ENCODE peak calls at places on chromosome 22, in seven cellular contexts. B is tibial nerve, V is K562, G is ovary, F is suprapubic skin, Z is H1, A is GM12878. M is an unnamed sample. For H3K27me3, the result is how much of the 10 kb centered on the place peaks cover.

GRCh38 chr22:47563406-47564157 is 801.1 kb downstream of the TBC1D22A start:
- DNase-seq in A (no peak), G (no peak), Z (no peak), B (no peak), V (no peak), F (peak), M (no peak)

GRCh38 chr22:37571258-37571991 is 8.5 kb downstream of the LGALS2 start:
- DNase-seq in F (no peak), Z (no peak), G (no peak), B (no peak), V (no peak), A (no peak), M (no peak)

GRCh38 chr22:36873614-36874308 is 13.0 kb downstream of the NCF4 start:
- DNase-seq in F (no peak), G (no peak), V (peak), Z (no peak), B (peak), A (peak), M (no peak)

GRCh38 chr22:24189249-24190158 is 8.2 kb downstream of the SUSD2 start:
- DNase-seq in G (peak), V (peak), A (no peak), F (no peak), Z (peak), B (peak), M (peak)

GRCh38 chr22:47132428-47132825 is 370.0 kb downstream of the TBC1D22A start:
- DNase-seq in B (no peak), F (no peak), A (no peak), Z (no peak), G (no peak), V (no peak), M (no peak)

GRCh38 chr22:48885919-48886305 is 941.8 kb downstream of the BRD1 start:
- DNase-seq in A (no peak), Z (no peak), B (no peak), G (peak), F (peak), V (no peak), M (peak)

GRCh38 chr22:31625661-31626426 is 36.2 kb downstream of the PISD start:
- DNase-seq in Z (no peak), F (no peak), G (peak), V (peak), B (peak), A (no peak), M (peak)

GRCh38 chr22:38446018-38446601 is 8.9 kb downstream of the KCNJ4 start:
- DNase-seq in F (no peak), V (no peak), B (no peak), A (no peak), G (no peak), Z (no peak), M (no peak)

GRCh38 chr22:48825802-48826520 is 1001.7 kb downstream of the BRD1 start:
- DNase-seq in V (no peak), Z (no peak), G (no peak), A (no peak), F (peak), B (no peak), M (no peak)

GRCh38 chr22:24401824-24402434 is 25.5 kb upstream of the ADORA2A start:
- DNase-seq in F (no peak), A (no peak), B (no peak), V (no peak), Z (no peak), G (no peak), M (no peak)

GRCh38 chr22:20761536-20761935 is 12.4 kb upstream of the SERPIND1 start:
- DNase-seq in Z (no peak), G (no peak), A (no peak), V (no peak), F (no peak), B (no peak), M (no peak)

GRCh38 chr22:29166180-29166579 is 39.5 kb upstream of the EMID1 start:
- DNase-seq in V (no peak), F (no peak), G (no peak), B (no peak), A (no peak), Z (no peak), M (peak)
- H3K27me3 ChIP-seq in V (under half), F (under half), G (under half), B (under half), A (under half), Z (under half), M (under half)

GRCh38 chr22:41261541-41262249 is 21.0 kb upstream of the CHADL start:
- DNase-seq in F (no peak), V (no peak), Z (no peak), G (no peak), B (no peak), A (no peak), M (no peak)
- TF ChIP-seq EP300 in F (no peak), V (no peak), Z (no peak), G (no peak), B (no peak), A (no peak), M (no peak)

GRCh38 chr22:45708145-45708544 is 36.5 kb downstream of the ATXN10 start:
- DNase-seq in F (no peak), B (no peak), G (no peak), A (no peak), Z (no peak), V (no peak), M (no peak)

GRCh38 chr22:45710469-45710868 is 38.8 kb downstream of the ATXN10 start:
- DNase-seq in G (no peak), V (no peak), Z (no peak), F (no peak), B (no peak), A (no peak), M (no peak)

GRCh38 chr22:45709004-45709739 is 37.5 kb downstream of the ATXN10 start:
- DNase-seq in Z (no peak), F (no peak), A (no peak), B (no peak), G (no peak), V (no peak), M (no peak)

GRCh38 chr22:45707605-45708004 is 36.0 kb downstream of the ATXN10 start:
- DNase-seq in A (no peak), V (no peak), Z (no peak), G (no peak), F (no peak), B (no peak), M (no peak)

DNA sequence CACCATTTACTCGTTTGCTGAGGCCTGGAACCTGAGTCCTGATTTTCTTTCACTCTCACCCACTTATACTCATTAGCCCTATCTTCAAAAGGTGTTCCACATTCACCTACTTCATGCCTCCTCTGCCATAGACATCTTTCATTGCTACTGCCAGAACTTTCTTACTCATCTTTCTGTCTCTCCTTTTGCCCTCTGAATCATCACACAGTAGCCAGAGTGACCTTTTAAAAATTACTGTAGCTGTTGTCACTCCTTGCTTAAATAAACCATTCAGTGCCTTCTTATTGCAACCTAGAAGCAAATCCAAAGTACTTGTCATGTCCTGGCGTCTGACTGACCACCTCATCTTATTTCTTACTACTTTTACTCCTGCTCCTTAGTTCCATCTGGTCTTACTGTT is 38.2 kb downstream of the ATXN10 start:
- DNase-seq in B (no peak), Z (no peak), F (no peak), V (no peak), A (no peak), G (no peak), M (no peak)
- H3K27ac ChIP-seq in B (no peak), Z (no peak), F (no peak), V (no peak), A (no peak), G (no peak), M (peak)

DNA sequence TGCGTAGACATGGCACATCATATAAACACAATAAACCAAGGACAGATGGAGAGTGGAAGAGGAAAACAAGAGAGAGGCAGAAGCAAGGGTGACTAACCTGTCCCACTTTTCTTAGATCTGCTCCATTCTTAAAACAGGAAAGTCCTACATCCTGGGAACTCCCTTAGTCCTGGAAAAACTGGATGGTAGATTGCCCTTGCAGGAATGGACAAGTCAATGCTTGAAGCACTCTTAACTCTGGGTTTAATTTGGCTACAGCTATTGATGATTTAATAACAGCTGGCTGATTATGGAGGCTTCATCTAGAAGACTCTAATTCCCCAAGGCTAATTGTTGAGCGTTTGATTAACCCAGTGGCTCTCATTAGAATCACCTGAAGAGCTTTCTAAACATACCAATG is 258.8 kb downstream of the MIAT start:
- DNase-seq in F (no peak), G (no peak), V (no peak), B (no peak), A (no peak), Z (no peak), M (no peak)
- H3K27me3 ChIP-seq in F (under half), G (under half), V (under half), B (under half), A (under half), Z (under half), M (under half)

GRCh38 chr22:30289126-30289979 is at the start of gene CASTOR1:
- DNase-seq in G (peak), F (peak), A (no peak), B (peak), Z (peak), V (peak), M (peak)

GRCh38 chr22:30291334-30291892 is 2.1 kb upstream of the CASTOR1 start:
- DNase-seq in Z (no peak), V (no peak), A (no peak), B (no peak), G (no peak), F (no peak), M (no peak)

GRCh38 chr22:30290318-30290678 is 993 bp upstream of the CASTOR1 start:
- DNase-seq in V (no peak), G (peak), A (no peak), Z (no peak), B (no peak), F (no peak), M (no peak)

GRCh38 chr22:30289980-30290313 is 642 bp upstream of the CASTOR1 start:
- DNase-seq in A (no peak), B (no peak), G (no peak), F (no peak), Z (no peak), V (no peak), M (no peak)

DNA sequence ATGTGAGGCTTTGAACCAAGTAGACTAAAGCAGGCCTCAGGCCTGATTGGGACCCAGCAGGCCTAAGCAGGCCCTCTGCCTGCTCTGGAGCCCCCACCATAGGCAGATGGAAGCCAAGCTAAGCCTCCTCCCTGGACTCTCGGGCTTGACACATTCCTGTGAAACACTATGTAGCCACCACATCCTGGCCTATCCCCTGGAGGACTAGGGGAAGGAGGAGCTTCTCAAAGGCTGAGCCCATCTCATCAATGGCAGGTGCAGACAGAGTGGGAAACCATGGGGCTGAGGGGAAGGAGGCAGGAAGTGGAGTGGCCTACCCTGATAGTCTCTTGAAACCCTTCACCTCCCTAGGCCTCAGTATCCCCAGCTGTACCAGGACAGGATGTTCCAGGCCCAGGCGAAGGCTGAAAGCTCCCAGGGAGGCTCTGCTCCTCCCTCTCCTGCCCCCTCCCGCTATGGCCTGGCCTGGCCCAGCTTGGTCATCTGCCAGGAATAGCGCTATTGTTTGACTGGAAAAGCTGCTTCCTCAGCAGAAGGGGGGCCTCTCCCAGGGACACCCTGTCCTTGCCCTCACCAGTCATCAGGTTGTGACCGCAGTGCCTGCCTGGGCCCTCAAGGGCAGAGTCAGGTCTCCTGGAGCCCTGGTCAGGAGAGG is 1.5 kb upstream of the CASTOR1 start:
- DNase-seq in B (peak), Z (no peak), G (peak), F (peak), A (no peak), V (no peak), M (peak)
- TF ChIP-seq EP300 in B (peak), Z (no peak), G (peak), F (peak), A (no peak), V (no peak), M (no peak)

DNA sequence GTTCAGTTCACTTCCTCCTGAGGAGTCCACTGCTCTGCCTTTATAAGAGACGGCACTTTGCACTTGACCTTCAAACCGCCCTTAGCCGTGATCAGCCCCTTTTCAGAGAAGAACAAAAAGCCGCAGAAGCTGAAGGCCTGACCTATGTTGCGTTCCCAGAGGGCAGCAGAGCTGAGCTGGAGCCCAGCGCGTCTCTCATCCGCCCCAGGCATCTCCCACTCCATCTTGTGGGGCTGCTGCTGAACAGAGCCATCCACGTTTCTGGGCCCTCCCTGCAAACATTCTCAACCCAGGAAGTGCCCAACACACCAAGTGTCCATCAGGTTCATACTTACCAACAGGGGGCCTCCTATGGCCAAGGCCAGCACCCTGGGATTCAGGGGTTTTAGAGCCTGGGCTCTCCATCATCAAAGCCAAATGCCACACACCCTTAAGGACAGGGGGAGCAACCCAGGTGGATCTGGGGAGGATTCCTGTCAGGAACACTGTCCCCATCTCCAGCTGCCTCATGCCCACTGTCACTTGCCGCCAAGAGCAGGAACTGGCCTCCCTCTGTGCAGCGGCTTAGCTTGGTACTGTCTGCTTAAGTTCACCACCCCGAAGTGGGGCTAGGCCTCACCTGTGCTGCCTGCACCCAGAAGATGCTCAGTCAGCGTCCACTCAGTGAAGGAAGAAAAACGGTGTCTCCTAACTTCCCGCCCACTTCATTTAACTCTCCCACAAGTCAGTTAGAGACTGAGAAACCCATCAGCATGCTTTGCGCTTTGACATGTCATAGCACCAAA is 16.0 kb upstream of the EFCAB6 start:
- DNase-seq in F (peak), Z (no peak), V (no peak), A (no peak), B (no peak), G (no peak), M (peak)
- H3K27ac ChIP-seq in F (no peak), Z (no peak), V (no peak), A (no peak), B (no peak), G (no peak), M (no peak)

GRCh38 chr22:22507743-22508273 is 734 bp downstream of the ZNF280B start:
- DNase-seq in B (no peak), Z (no peak), F (no peak), V (no peak), G (no peak), A (no peak), M (no peak)
- H3K27me3 ChIP-seq in B (under half), Z (under half), F (under half), V (under half), G (under half), A (under half), M (under half)

GRCh38 chr22:30183861-30184278 is 62.7 kb downstream of the LIF start:
- DNase-seq in B (no peak), G (no peak), V (peak), Z (no peak), F (no peak), A (no peak), M (no peak)

GRCh38 chr22:30181459-30182353 is 64.9 kb downstream of the LIF start:
- DNase-seq in F (no peak), Z (no peak), V (no peak), B (no peak), A (no peak), G (no peak), M (no peak)

GRCh38 chr22:30183271-30183670 is 63.3 kb downstream of the LIF start:
- DNase-seq in F (no peak), G (no peak), V (no peak), B (no peak), Z (no peak), A (no peak), M (no peak)

GRCh38 chr22:30182833-30183232 is 63.7 kb downstream of the LIF start:
- DNase-seq in V (no peak), B (no peak), A (no peak), G (no peak), Z (no peak), F (no peak), M (no peak)

GRCh38 chr22:30182365-30182764 is 64.2 kb downstream of the LIF start:
- DNase-seq in V (no peak), B (no peak), F (no peak), A (no peak), G (no peak), Z (no peak), M (no peak)
- TF ChIP-seq EP300 in V (no peak), B (no peak), F (no peak), A (no peak), G (no peak), Z (no peak), M (no peak)

GRCh38 chr22:35422145-35422544 is 22.2 kb downstream of the MCM5 start:
- DNase-seq in G (no peak), F (no peak), Z (no peak), V (no peak), A (no peak), B (no peak), M (no peak)

GRCh38 chr22:35418726-35419125 is 18.8 kb downstream of the MCM5 start:
- DNase-seq in A (no peak), Z (no peak), F (no peak), G (no peak), V (no peak), B (no peak), M (no peak)

GRCh38 chr22:35419756-35420155 is 19.8 kb downstream of the MCM5 start:
- DNase-seq in Z (no peak), B (no peak), G (no peak), V (no peak), F (no peak), A (no peak), M (no peak)

GRCh38 chr22:35422936-35423335 is 23.0 kb downstream of the MCM5 start:
- DNase-seq in V (no peak), A (no peak), F (no peak), B (no peak), Z (no peak), G (no peak), M (no peak)

DNA sequence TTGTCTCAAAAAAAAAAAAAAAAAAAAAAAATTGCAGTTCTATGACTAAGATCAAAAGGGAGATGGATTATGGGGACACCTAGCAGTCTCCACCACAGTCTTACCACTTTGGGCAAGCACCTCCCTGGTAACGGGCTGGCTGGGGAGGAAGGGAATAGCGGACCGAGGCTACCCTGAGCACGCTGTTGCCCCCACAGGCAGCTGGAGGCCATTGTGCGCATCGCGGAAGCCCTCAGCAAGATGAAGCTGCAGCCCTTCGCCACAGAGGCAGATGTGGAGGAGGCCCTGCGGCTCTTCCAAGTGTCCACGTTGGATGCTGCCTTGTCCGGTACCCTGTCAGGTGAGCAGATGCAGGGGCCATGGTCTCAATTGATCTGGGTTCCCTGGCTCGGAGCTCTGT is 21.2 kb downstream of the MCM5 start:
- DNase-seq in Z (no peak), G (no peak), F (no peak), V (no peak), A (no peak), B (no peak), M (no peak)
- H3K27ac ChIP-seq in Z (no peak), G (no peak), F (no peak), V (no peak), A (no peak), B (no peak), M (no peak)

GRCh38 chr22:50015451-50016307 is 3.1 kb upstream of the IL17REL start:
- DNase-seq in Z (no peak), B (no peak), F (peak), A (no peak), G (no peak), V (no peak), M (peak)

GRCh38 chr22:50016988-50017700 is 4.6 kb upstream of the IL17REL start:
- DNase-seq in G (no peak), V (no peak), Z (no peak), B (no peak), F (no peak), A (peak), M (peak)

GRCh38 chr22:50016308-50016987 is 3.9 kb upstream of the IL17REL start:
- DNase-seq in G (no peak), B (no peak), V (no peak), Z (no peak), F (peak), A (no peak), M (peak)

GRCh38 chr22:50014053-50014501 is 1.5 kb upstream of the IL17REL start:
- DNase-seq in G (no peak), A (no peak), B (no peak), V (no peak), Z (no peak), F (no peak), M (peak)

GRCh38 chr22:50014655-50015401 is 2.3 kb upstream of the IL17REL start:
- DNase-seq in V (no peak), F (peak), G (no peak), Z (no peak), A (no peak), B (no peak), M (peak)
- H3K27me3 ChIP-seq in V (under half), F (half or more), G (under half), Z (under half), A (under half), B (under half), M (half or more)